ENCODE peak calls at places on chromosome 16, in ten cellular contexts. One of them, this sample, is unnamed. For H3K4me1, the result is how much of the 10 kb centered on the place peaks cover.

GRCh38 chr16:49696414-49697101 is 159.4 kb downstream of the ZNF423 start:
- DNase-seq in transverse colon: no peak
- DNase-seq in tibial nerve: no peak
- DNase-seq in HCT116: no peak
- DNase-seq in prostate gland: no peak
- DNase-seq in upper lobe of left lung: no peak
- DNase-seq in Peyer's patch: no peak
- DNase-seq in breast epithelium: no peak
- DNase-seq in endothelial cell of umbilical vein: no peak
- DNase-seq in body of pancreas: no peak
- DNase-seq in this sample: no peak

GRCh38 chr16:88430524-88431446 is 22.3 kb upstream of the ZFPM1 start:
- DNase-seq in transverse colon: peak
- DNase-seq in tibial nerve: no peak
- DNase-seq in HCT116: no peak
- DNase-seq in prostate gland: no peak
- DNase-seq in upper lobe of left lung: peak
- DNase-seq in Peyer's patch: peak
- DNase-seq in breast epithelium: no peak
- DNase-seq in endothelial cell of umbilical vein: peak
- DNase-seq in body of pancreas: peak
- DNase-seq in this sample: no peak

GRCh38 chr16:49112754-49113153 is 168.9 kb downstream of the CBLN1 start:
- DNase-seq in transverse colon: no peak
- DNase-seq in tibial nerve: no peak
- DNase-seq in HCT116: no peak
- DNase-seq in prostate gland: no peak
- DNase-seq in upper lobe of left lung: no peak
- DNase-seq in Peyer's patch: no peak
- DNase-seq in breast epithelium: no peak
- DNase-seq in endothelial cell of umbilical vein: no peak
- DNase-seq in body of pancreas: peak
- DNase-seq in this sample: no peak

GRCh38 chr16:17161034-17161433 is 309.7 kb downstream of the XYLT1 start:
- DNase-seq in transverse colon: no peak
- DNase-seq in tibial nerve: no peak
- DNase-seq in HCT116: no peak
- DNase-seq in prostate gland: no peak
- DNase-seq in upper lobe of left lung: no peak
- DNase-seq in Peyer's patch: no peak
- DNase-seq in breast epithelium: no peak
- DNase-seq in endothelial cell of umbilical vein: no peak
- DNase-seq in body of pancreas: no peak
- DNase-seq in this sample: no peak

GRCh38 chr16:87671715-87672270 is 69.5 kb downstream of the JPH3 start:
- DNase-seq in transverse colon: no peak
- DNase-seq in tibial nerve: no peak
- DNase-seq in HCT116: no peak
- DNase-seq in prostate gland: no peak
- DNase-seq in upper lobe of left lung: no peak
- DNase-seq in Peyer's patch: peak
- DNase-seq in breast epithelium: no peak
- DNase-seq in endothelial cell of umbilical vein: no peak
- DNase-seq in body of pancreas: no peak
- DNase-seq in this sample: no peak

GRCh38 chr16:23952128-23953041 is 116.6 kb downstream of the PRKCB start:
- DNase-seq in transverse colon: no peak
- DNase-seq in tibial nerve: no peak
- DNase-seq in HCT116: no peak
- DNase-seq in prostate gland: no peak
- DNase-seq in upper lobe of left lung: peak
- DNase-seq in Peyer's patch: no peak
- DNase-seq in breast epithelium: no peak
- DNase-seq in endothelial cell of umbilical vein: no peak
- DNase-seq in body of pancreas: no peak
- DNase-seq in this sample: no peak

GRCh38 chr16:1741553-1742165 is 29.7 kb downstream of the NME3 start:
- DNase-seq in transverse colon: no peak
- DNase-seq in tibial nerve: no peak
- DNase-seq in HCT116: no peak
- DNase-seq in prostate gland: no peak
- DNase-seq in upper lobe of left lung: no peak
- DNase-seq in Peyer's patch: no peak
- DNase-seq in breast epithelium: no peak
- DNase-seq in endothelial cell of umbilical vein: no peak
- DNase-seq in body of pancreas: no peak
- DNase-seq in this sample: no peak

GRCh38 chr16:15650698-15651161 is 685 bp downstream of the NDE1 start:
- DNase-seq in transverse colon: no peak
- DNase-seq in tibial nerve: no peak
- DNase-seq in HCT116: no peak
- DNase-seq in prostate gland: no peak
- DNase-seq in upper lobe of left lung: peak
- DNase-seq in Peyer's patch: no peak
- DNase-seq in breast epithelium: no peak
- DNase-seq in endothelial cell of umbilical vein: peak
- DNase-seq in body of pancreas: peak
- DNase-seq in this sample: no peak

GRCh38 chr16:70570967-70571570 is 47.5 kb downstream of the SF3B3 start:
- DNase-seq in transverse colon: no peak
- DNase-seq in tibial nerve: no peak
- DNase-seq in HCT116: no peak
- DNase-seq in prostate gland: no peak
- DNase-seq in upper lobe of left lung: peak
- DNase-seq in Peyer's patch: peak
- DNase-seq in breast epithelium: no peak
- DNase-seq in endothelial cell of umbilical vein: no peak
- DNase-seq in body of pancreas: no peak
- DNase-seq in this sample: no peak

GRCh38 chr16:70573451-70574121 is 50.0 kb downstream of the SF3B3 start:
- DNase-seq in transverse colon: no peak
- DNase-seq in tibial nerve: no peak
- DNase-seq in HCT116: no peak
- DNase-seq in prostate gland: peak
- DNase-seq in upper lobe of left lung: peak
- DNase-seq in Peyer's patch: peak
- DNase-seq in breast epithelium: no peak
- DNase-seq in endothelial cell of umbilical vein: peak
- DNase-seq in body of pancreas: no peak
- DNase-seq in this sample: no peak

GRCh38 chr16:70572926-70573270 is 49.3 kb downstream of the SF3B3 start:
- DNase-seq in transverse colon: no peak
- DNase-seq in tibial nerve: no peak
- DNase-seq in HCT116: no peak
- DNase-seq in prostate gland: no peak
- DNase-seq in upper lobe of left lung: no peak
- DNase-seq in Peyer's patch: peak
- DNase-seq in breast epithelium: no peak
- DNase-seq in endothelial cell of umbilical vein: no peak
- DNase-seq in body of pancreas: no peak
- DNase-seq in this sample: no peak

GRCh38 chr16:70571623-70572022 is 48.0 kb downstream of the SF3B3 start:
- DNase-seq in transverse colon: no peak
- DNase-seq in tibial nerve: no peak
- DNase-seq in HCT116: no peak
- DNase-seq in prostate gland: no peak
- DNase-seq in upper lobe of left lung: no peak
- DNase-seq in Peyer's patch: peak
- DNase-seq in breast epithelium: no peak
- DNase-seq in endothelial cell of umbilical vein: no peak
- DNase-seq in body of pancreas: no peak
- DNase-seq in this sample: no peak

GRCh38 chr16:70572050-70572925 is 48.7 kb downstream of the SF3B3 start:
- DNase-seq in transverse colon: no peak
- DNase-seq in tibial nerve: no peak
- DNase-seq in HCT116: no peak
- DNase-seq in prostate gland: no peak
- DNase-seq in upper lobe of left lung: no peak
- DNase-seq in Peyer's patch: no peak
- DNase-seq in breast epithelium: no peak
- DNase-seq in endothelial cell of umbilical vein: peak
- DNase-seq in body of pancreas: no peak
- DNase-seq in this sample: no peak
- TF ChIP-seq POLR2A in transverse colon: no peak
- TF ChIP-seq POLR2A in tibial nerve: no peak
- TF ChIP-seq POLR2A in HCT116: no peak
- TF ChIP-seq POLR2A in prostate gland: no peak
- TF ChIP-seq POLR2A in upper lobe of left lung: no peak
- TF ChIP-seq POLR2A in Peyer's patch: no peak
- TF ChIP-seq POLR2A in breast epithelium: no peak
- TF ChIP-seq POLR2A in endothelial cell of umbilical vein: no peak
- TF ChIP-seq POLR2A in body of pancreas: no peak
- TF ChIP-seq POLR2A in this sample: no peak

GRCh38 chr16:30950516-30951073 is 1.7 kb downstream of the ORAI3 start:
- DNase-seq in transverse colon: no peak
- DNase-seq in tibial nerve: no peak
- DNase-seq in HCT116: no peak
- DNase-seq in prostate gland: no peak
- DNase-seq in upper lobe of left lung: no peak
- DNase-seq in Peyer's patch: no peak
- DNase-seq in breast epithelium: no peak
- DNase-seq in endothelial cell of umbilical vein: no peak
- DNase-seq in body of pancreas: no peak
- DNase-seq in this sample: no peak

GRCh38 chr16:30953511-30954124 is 3.9 kb upstream of the SETD1A start:
- DNase-seq in transverse colon: peak
- DNase-seq in tibial nerve: peak
- DNase-seq in HCT116: peak
- DNase-seq in prostate gland: no peak
- DNase-seq in upper lobe of left lung: peak
- DNase-seq in Peyer's patch: peak
- DNase-seq in breast epithelium: no peak
- DNase-seq in endothelial cell of umbilical vein: peak
- DNase-seq in body of pancreas: peak
- DNase-seq in this sample: peak

GRCh38 chr16:30951193-30951592 is 2.3 kb downstream of the ORAI3 start:
- DNase-seq in transverse colon: no peak
- DNase-seq in tibial nerve: no peak
- DNase-seq in HCT116: no peak
- DNase-seq in prostate gland: no peak
- DNase-seq in upper lobe of left lung: no peak
- DNase-seq in Peyer's patch: no peak
- DNase-seq in breast epithelium: no peak
- DNase-seq in endothelial cell of umbilical vein: no peak
- DNase-seq in body of pancreas: no peak
- DNase-seq in this sample: no peak

GRCh38 chr16:30953111-30953510 is 4.2 kb downstream of the ORAI3 start:
- DNase-seq in transverse colon: no peak
- DNase-seq in tibial nerve: no peak
- DNase-seq in HCT116: no peak
- DNase-seq in prostate gland: no peak
- DNase-seq in upper lobe of left lung: no peak
- DNase-seq in Peyer's patch: no peak
- DNase-seq in breast epithelium: no peak
- DNase-seq in endothelial cell of umbilical vein: no peak
- DNase-seq in body of pancreas: no peak
- DNase-seq in this sample: no peak

DNA sequence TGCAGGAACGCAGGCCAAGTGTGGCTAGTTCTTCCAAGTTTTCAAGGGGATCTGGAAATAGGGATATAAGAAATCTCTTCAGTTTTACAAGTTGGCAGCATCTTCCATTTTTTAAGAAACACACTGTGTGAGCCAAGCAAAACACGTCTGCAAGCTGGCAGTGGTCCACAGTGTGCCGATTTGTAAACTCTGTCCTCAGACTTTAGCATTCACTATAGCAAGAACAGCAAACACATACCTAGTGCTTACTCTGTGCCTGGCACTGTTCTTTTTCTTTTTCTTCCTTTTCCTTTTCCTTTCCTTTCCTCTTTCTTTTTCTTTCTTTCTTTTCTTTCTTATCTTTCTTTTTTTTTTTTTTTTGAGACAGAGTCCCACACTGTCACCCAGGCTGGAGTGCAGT is 2.9 kb downstream of the ORAI3 start:
- DNase-seq in transverse colon: peak
- DNase-seq in tibial nerve: peak
- DNase-seq in HCT116: no peak
- DNase-seq in prostate gland: peak
- DNase-seq in upper lobe of left lung: no peak
- DNase-seq in Peyer's patch: no peak
- DNase-seq in breast epithelium: no peak
- DNase-seq in endothelial cell of umbilical vein: peak
- DNase-seq in body of pancreas: peak
- DNase-seq in this sample: peak
- H3K4me1 ChIP-seq in transverse colon: under half
- H3K4me1 ChIP-seq in tibial nerve: under half
- H3K4me1 ChIP-seq in HCT116: under half
- H3K4me1 ChIP-seq in prostate gland: under half
- H3K4me1 ChIP-seq in upper lobe of left lung: under half
- H3K4me1 ChIP-seq in Peyer's patch: under half
- H3K4me1 ChIP-seq in breast epithelium: under half
- H3K4me1 ChIP-seq in endothelial cell of umbilical vein: under half
- H3K4me1 ChIP-seq in body of pancreas: under half
- H3K4me1 ChIP-seq in this sample: half or more

GRCh38 chr16:70739389-70739788 is 53.5 kb upstream of the MTSS2 start:
- DNase-seq in transverse colon: no peak
- DNase-seq in tibial nerve: no peak
- DNase-seq in HCT116: no peak
- DNase-seq in prostate gland: no peak
- DNase-seq in upper lobe of left lung: no peak
- DNase-seq in Peyer's patch: no peak
- DNase-seq in breast epithelium: no peak
- DNase-seq in endothelial cell of umbilical vein: no peak
- DNase-seq in body of pancreas: no peak
- DNase-seq in this sample: no peak

GRCh38 chr16:70740174-70740918 is 54.5 kb upstream of the MTSS2 start:
- DNase-seq in transverse colon: no peak
- DNase-seq in tibial nerve: no peak
- DNase-seq in HCT116: no peak
- DNase-seq in prostate gland: no peak
- DNase-seq in upper lobe of left lung: no peak
- DNase-seq in Peyer's patch: no peak
- DNase-seq in breast epithelium: no peak
- DNase-seq in endothelial cell of umbilical vein: no peak
- DNase-seq in body of pancreas: no peak
- DNase-seq in this sample: no peak

GRCh38 chr16:70737377-70738082 is 51.7 kb upstream of the MTSS2 start:
- DNase-seq in transverse colon: peak
- DNase-seq in tibial nerve: peak
- DNase-seq in HCT116: no peak
- DNase-seq in prostate gland: peak
- DNase-seq in upper lobe of left lung: peak
- DNase-seq in Peyer's patch: peak
- DNase-seq in breast epithelium: peak
- DNase-seq in endothelial cell of umbilical vein: no peak
- DNase-seq in body of pancreas: peak
- DNase-seq in this sample: peak

GRCh38 chr16:70736454-70737376 is 50.9 kb upstream of the MTSS2 start:
- DNase-seq in transverse colon: no peak
- DNase-seq in tibial nerve: no peak
- DNase-seq in HCT116: no peak
- DNase-seq in prostate gland: no peak
- DNase-seq in upper lobe of left lung: no peak
- DNase-seq in Peyer's patch: no peak
- DNase-seq in breast epithelium: no peak
- DNase-seq in endothelial cell of umbilical vein: no peak
- DNase-seq in body of pancreas: no peak
- DNase-seq in this sample: no peak

DNA sequence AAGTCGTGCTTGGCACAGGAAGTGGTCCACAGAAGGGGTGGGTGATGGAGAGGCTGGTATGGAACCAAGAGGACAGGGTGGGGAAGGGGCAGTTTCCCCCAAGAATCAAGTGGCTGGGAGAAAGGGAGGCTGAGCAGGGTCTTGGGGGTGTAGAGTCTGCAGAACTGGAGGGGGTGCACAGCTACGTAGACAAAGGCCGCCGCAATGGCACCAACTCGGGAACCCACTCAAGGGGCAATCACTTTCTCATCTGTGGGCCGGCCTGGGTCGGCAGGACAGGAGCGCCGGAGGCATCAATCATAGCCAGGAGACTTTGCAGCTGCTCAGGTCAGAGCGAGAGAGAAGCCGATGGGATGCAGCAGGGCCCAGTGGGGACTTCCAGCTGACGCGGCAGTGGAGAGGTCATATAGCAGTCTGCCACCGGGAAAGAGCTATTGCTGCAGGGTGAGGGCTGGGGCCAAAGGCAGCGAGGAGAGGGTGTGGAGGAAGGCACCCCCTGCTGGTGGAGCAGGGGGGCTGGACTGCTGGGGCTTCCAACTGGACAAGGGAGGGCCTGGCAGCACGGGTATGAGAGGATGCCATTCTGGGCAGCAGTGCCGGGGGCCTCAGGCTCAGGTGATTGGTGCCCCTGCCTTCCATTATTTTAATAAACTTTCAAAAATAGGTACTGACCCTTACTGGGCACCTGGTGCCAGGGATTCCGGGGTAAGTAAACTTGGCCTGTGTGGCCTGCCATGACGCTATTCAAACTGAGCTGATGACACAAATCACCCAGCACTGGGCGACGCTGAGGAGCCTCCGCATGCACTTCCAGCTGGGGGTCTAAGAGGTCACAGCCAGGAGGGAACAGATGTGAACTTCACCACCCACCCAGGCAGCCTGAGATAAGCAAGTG is 52.5 kb upstream of the MTSS2 start:
- DNase-seq in transverse colon: peak
- DNase-seq in tibial nerve: no peak
- DNase-seq in HCT116: no peak
- DNase-seq in prostate gland: peak
- DNase-seq in upper lobe of left lung: peak
- DNase-seq in Peyer's patch: no peak
- DNase-seq in breast epithelium: no peak
- DNase-seq in endothelial cell of umbilical vein: peak
- DNase-seq in body of pancreas: peak
- DNase-seq in this sample: peak
- TF ChIP-seq POLR2A in transverse colon: no peak
- TF ChIP-seq POLR2A in tibial nerve: no peak
- TF ChIP-seq POLR2A in HCT116: no peak
- TF ChIP-seq POLR2A in prostate gland: no peak
- TF ChIP-seq POLR2A in upper lobe of left lung: no peak
- TF ChIP-seq POLR2A in Peyer's patch: no peak
- TF ChIP-seq POLR2A in breast epithelium: no peak
- TF ChIP-seq POLR2A in endothelial cell of umbilical vein: no peak
- TF ChIP-seq POLR2A in body of pancreas: no peak
- TF ChIP-seq POLR2A in this sample: no peak

DNA sequence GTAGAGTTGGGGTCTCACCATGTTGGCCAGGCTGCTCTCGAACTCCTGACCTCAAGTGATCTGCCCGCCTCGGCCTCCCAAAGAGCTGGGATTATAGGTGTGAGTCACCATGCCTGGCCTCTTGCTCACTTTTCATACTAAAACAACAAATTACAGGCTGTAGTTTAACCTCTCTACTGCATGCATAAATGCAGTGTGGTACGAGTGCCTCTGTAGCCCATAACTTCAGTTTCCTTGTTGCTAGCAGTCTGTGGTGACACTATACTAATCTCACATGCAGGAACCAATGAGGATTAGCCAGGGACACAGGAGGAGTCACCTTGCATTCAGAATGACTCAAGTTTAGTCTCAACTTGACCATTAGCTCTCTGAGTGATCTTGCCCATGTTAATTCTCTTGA is 20.1 kb downstream of the HMOX2 start:
- DNase-seq in transverse colon: no peak
- DNase-seq in tibial nerve: no peak
- DNase-seq in HCT116: peak
- DNase-seq in prostate gland: no peak
- DNase-seq in upper lobe of left lung: no peak
- DNase-seq in Peyer's patch: no peak
- DNase-seq in breast epithelium: no peak
- DNase-seq in endothelial cell of umbilical vein: no peak
- DNase-seq in body of pancreas: no peak
- DNase-seq in this sample: no peak
- H3K4me1 ChIP-seq in transverse colon: under half
- H3K4me1 ChIP-seq in tibial nerve: under half
- H3K4me1 ChIP-seq in HCT116: half or more
- H3K4me1 ChIP-seq in prostate gland: under half
- H3K4me1 ChIP-seq in upper lobe of left lung: under half
- H3K4me1 ChIP-seq in Peyer's patch: under half
- H3K4me1 ChIP-seq in breast epithelium: under half
- H3K4me1 ChIP-seq in endothelial cell of umbilical vein: under half
- H3K4me1 ChIP-seq in body of pancreas: half or more
- H3K4me1 ChIP-seq in this sample: half or more

This sample was measured in stomach.